ENCODE peak calls at places on chromosomes 16 and 17, in nine cellular contexts. Q, M, R, U, E, X, Z, L and I are unnamed samples.

GRCh38 chr17:4329838-4330237 is 36.6 kb downstream of the UBE2G1 start:
- DNase-seq in Q (no peak), M (no peak), R (no peak), U (no peak), E (peak), X (no peak), Z (no peak), L (peak), I (peak)

GRCh38 chr16:49574826-49575225 is 201.2 kb downstream of the C16orf78 start:
- DNase-seq in Q (no peak), M (no peak), R (no peak), U (no peak), E (no peak), X (no peak), Z (no peak), L (no peak), I (no peak)

GRCh38 chr17:66567234-66568170 is 265.1 kb downstream of the PRKCA start:
- DNase-seq in Q (no peak), M (peak), R (peak), U (peak), E (peak), X (peak), Z (peak), L (no peak), I (peak)

GRCh38 chr16:85171809-85172464 is 59.7 kb upstream of the CIBAR2 start:
- DNase-seq in Q (no peak), M (no peak), R (no peak), U (no peak), E (no peak), X (no peak), Z (no peak), L (no peak), I (peak)

GRCh38 chr16:4593069-4593468 is 21.6 kb downstream of the UBALD1 start:
- DNase-seq in Q (no peak), M (no peak), R (no peak), U (no peak), E (no peak), X (no peak), Z (no peak), L (no peak), I (no peak)

GRCh38 chr17:48577330-48577945 is 712 bp downstream of the HOXB4 start:
- DNase-seq in Q (no peak), M (no peak), R (peak), U (no peak), E (no peak), X (peak), Z (peak), L (no peak), I (no peak)

GRCh38 chr17:68255731-68256538 is 8.1 kb downstream of the AMZ2 start:
- DNase-seq in Q (no peak), M (peak), R (no peak), U (no peak), E (no peak), X (no peak), Z (no peak), L (no peak), I (no peak)

GRCh38 chr17:31580331-31581021 is 189.0 kb downstream of the RAB11FIP4 start:
- DNase-seq in Q (no peak), M (no peak), R (peak), U (no peak), E (peak), X (no peak), Z (no peak), L (no peak), I (peak)

GRCh38 chr17:68993112-68993511 is 37.9 kb upstream of the ABCA8 start:
- DNase-seq in Q (no peak), M (no peak), R (no peak), U (no peak), E (peak), X (no peak), Z (no peak), L (no peak), I (peak)

GRCh38 chr17:41655611-41656111 is 31.3 kb upstream of the KRT17 start:
- DNase-seq in Q (no peak), M (no peak), R (no peak), U (no peak), E (no peak), X (peak), Z (no peak), L (no peak), I (no peak)

GRCh38 chr17:5419959-5420653 is at the start of gene RPAIN:
- DNase-seq in Q (peak), M (no peak), R (peak), U (peak), E (peak), X (peak), Z (peak), L (no peak), I (peak)

GRCh38 chr17:28973414-28973813 is 22.1 kb upstream of the PHF12 start:
- DNase-seq in Q (no peak), M (no peak), R (no peak), U (no peak), E (peak), X (no peak), Z (no peak), L (no peak), I (peak)

GRCh38 chr16:2817496-2818277 is 650 bp downstream of the PRSS21 start:
- DNase-seq in Q (no peak), M (no peak), R (no peak), U (no peak), E (no peak), X (no peak), Z (peak), L (no peak), I (no peak)